ENCODE peak calls at places on chromosomes 5 and 9, in eight cellular contexts. R, Z, V, T, Y, U, S and B are unnamed samples.

GRCh38 chr5:139481122-139481533 is 1.4 kb downstream of the STING1 start:
- DNase-seq in Z (no peak), V (no peak), Y (no peak), U (no peak), T (peak; percentile 38), S (no peak), R (no peak), B (no peak)

GRCh38 chr9:124384210-124384609 is 31.0 kb downstream of the PSMB7 start:
- DNase-seq in R (no peak), Z (no peak), T (no peak), S (no peak), Y (no peak), U (no peak), V (no peak), B (no peak)

GRCh38 chr5:943874-944620 is 51.4 kb downstream of the TRIP13 start:
- DNase-seq in Y (no peak), R (no peak), Z (no peak), U (no peak), S (no peak), V (no peak), T (no peak), B (no peak)

GRCh38 chr5:139695183-139695573 is 47.0 kb downstream of the CXXC5 start:
- DNase-seq in Z (no peak), Y (no peak), R (no peak), V (no peak), U (no peak), T (no peak), S (no peak), B (no peak)

GRCh38 chr5:388266-389196 is 54.4 kb upstream of the EXOC3 start:
- DNase-seq in T (no peak), U (no peak), Y (no peak), R (no peak), Z (no peak), S (no peak), V (no peak), B (no peak)

GRCh38 chr5:155773680-155774079 is 553.3 kb upstream of the SGCD start:
- DNase-seq in Z (no peak), Y (no peak), V (no peak), T (no peak), U (no peak), R (no peak), S (no peak), B (no peak)

GRCh38 chr5:157464518-157465171 is 4.6 kb downstream of the NIPAL4 start:
- DNase-seq in R (peak; percentile 90), Y (no peak), T (peak; percentile 96), U (peak; percentile 96), S (no peak), Z (peak; percentile 80), V (peak; percentile 41), B (no peak)

GRCh38 chr9:124392855-124393460 is 22.3 kb downstream of the PSMB7 start:
- DNase-seq in Y (no peak), U (peak; percentile 81), V (peak; percentile 74), R (peak; percentile 95), S (peak; percentile 74), Z (peak; percentile 87), T (peak; percentile 96), B (peak; percentile 46)

GRCh38 chr5:74575741-74576538 is 64.6 kb downstream of the ENC1 start:
- DNase-seq in S (no peak), U (peak; percentile 60), V (no peak), Y (no peak), T (peak; percentile 88), Z (no peak), R (peak; percentile 85), B (no peak)

GRCh38 chr5:135993894-135994514 is 34.8 kb upstream of the TGFBI start:
- DNase-seq in Z (peak; percentile 78), R (peak; percentile 96), T (peak; percentile 79), U (no peak), Y (peak; percentile 39), V (no peak), S (no peak), B (no peak)

GRCh38 chr5:147893820-147894219 is 12.5 kb downstream of the C5orf46 start:
- DNase-seq in T (no peak), S (no peak), Y (no peak), V (no peak), Z (no peak), R (no peak), U (no peak), B (no peak)

GRCh38 chr5:10632110-10632903 is 68.4 kb downstream of the ANKRD33B start:
- DNase-seq in Y (no peak), S (no peak), R (peak; percentile 59), T (no peak), U (no peak), V (no peak), Z (no peak), B (no peak)

GRCh38 chr5:177403826-177404640 is 3.6 kb upstream of the PFN3 start:
- DNase-seq in U (no peak), Z (peak; percentile 87), S (peak; percentile 83), V (peak; percentile 80), Y (no peak), R (peak; percentile 75), T (peak; percentile 93), B (peak; percentile 74)

GRCh38 chr9:120928720-120929389 is 2.3 kb upstream of the TRAF1 start:
- DNase-seq in Y (peak; percentile 21), S (peak; percentile 81), V (peak; percentile 76), Z (peak; percentile 57), T (peak; percentile 69), U (no peak), R (no peak), B (peak; percentile 73)

GRCh38 chr5:927172-928015 is 34.7 kb downstream of the TRIP13 start:
- DNase-seq in S (no peak), Y (no peak), R (no peak), T (no peak), V (no peak), Z (no peak), U (no peak), B (no peak)

GRCh38 chr5:145510324-145510723 is 324.8 kb downstream of the PRELID2 start:
- DNase-seq in T (peak; percentile 53), R (peak; percentile 71), U (no peak), Z (no peak), S (no peak), V (peak; percentile 3), Y (no peak), B (no peak)

GRCh38 chr9:137083418-137084004 is 3.3 kb upstream of the MAN1B1 start:
- DNase-seq in Y (peak; percentile 70), T (peak; percentile 98), Z (peak; percentile 86), S (peak; percentile 75), V (no peak), R (peak; percentile 97), U (peak; percentile 85), B (peak; percentile 52)

GRCh38 chr5:92627186-92627585 is 953.8 kb downstream of the NR2F1-AS1 start:
- DNase-seq in V (no peak), U (no peak), Y (no peak), R (no peak), Z (no peak), T (no peak), S (no peak), B (no peak)

GRCh38 chr5:59445741-59446140 is 447.8 kb downstream of the PDE4D start:
- DNase-seq in T (no peak), V (no peak), S (no peak), U (no peak), Z (no peak), Y (no peak), R (no peak), B (no peak)

GRCh38 chr5:107431998-107432397 is 238.7 kb downstream of the EFNA5 start:
- DNase-seq in U (no peak), R (peak; percentile 63), Z (no peak), V (no peak), T (peak; percentile 58), Y (no peak), S (no peak), B (no peak)

GRCh38 chr5:128764910-128765309 is 200.4 kb upstream of the SLC27A6 start:
- DNase-seq in R (no peak), Y (no peak), V (no peak), T (no peak), U (no peak), S (no peak), Z (no peak), B (no peak)

DNA sequence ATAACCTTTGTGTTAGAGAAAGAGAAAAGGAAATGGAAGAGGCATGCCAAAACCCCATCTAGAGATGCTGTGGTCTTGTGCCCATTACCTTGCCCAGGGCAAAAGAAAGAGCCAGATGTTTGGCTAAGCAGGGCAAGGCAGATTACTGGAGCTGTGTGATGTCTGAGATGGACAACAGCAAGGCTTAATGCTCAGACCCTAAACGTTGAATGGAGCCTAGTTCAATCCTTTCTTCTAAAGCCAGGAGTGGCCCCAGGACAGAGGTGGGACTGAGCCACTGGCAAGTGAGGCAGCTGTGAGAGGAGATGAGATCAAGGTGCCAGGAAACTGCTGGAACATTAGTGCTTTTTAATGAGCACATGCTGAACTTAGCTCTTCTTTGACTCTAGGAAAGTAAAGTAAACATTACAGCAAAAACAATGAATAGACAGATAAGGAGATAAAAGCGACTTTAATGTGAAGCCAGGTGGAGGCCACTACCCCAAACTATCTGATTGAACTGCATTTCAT is 143.0 kb upstream of the EGFLAM start:
- DNase-seq in R (no peak), U (no peak), T (no peak), Z (no peak), V (no peak), S (no peak), Y (peak; percentile 84), B (no peak)
- H3K4me2 ChIP-seq in R (no peak overlapping the region), U (no peak overlapping the region), T (no peak overlapping the region), Z (no peak overlapping the region), V (no peak overlapping the region), S (no peak overlapping the region), Y (peak overlapping the region; percentile 25), B (no peak overlapping the region)

DNA sequence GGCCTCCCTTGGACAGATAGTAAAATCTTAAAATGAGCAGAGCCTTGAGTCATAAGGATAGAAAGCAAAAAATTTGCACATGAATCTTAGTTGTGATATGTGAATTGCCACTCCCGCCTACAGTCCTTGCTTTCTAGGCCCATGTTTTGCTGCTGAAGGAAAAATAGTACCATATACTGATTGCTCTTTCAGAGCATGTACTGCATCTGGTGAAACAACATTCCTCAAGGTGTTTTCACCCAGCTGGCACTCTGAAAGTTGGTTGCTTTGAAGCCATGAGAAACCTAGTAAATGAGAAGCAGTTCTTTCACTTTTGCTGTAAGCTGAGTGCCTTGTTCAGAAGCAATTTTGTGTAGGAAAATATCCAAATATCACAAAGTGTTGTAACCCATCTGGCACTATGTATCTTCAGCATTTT is 10.3 kb downstream of the CDC37L1 start:
- DNase-seq in U (no peak), V (no peak), S (no peak), Y (no peak), Z (no peak), T (peak; percentile 74), R (peak; percentile 31), B (no peak)
- H3K4me2 ChIP-seq in U (no peak overlapping the region), V (no peak overlapping the region), S (no peak overlapping the region), Y (no peak overlapping the region), Z (no peak overlapping the region), T (peak overlapping the region; percentile 42), R (no peak overlapping the region), B (no peak overlapping the region)

GRCh38 chr9:96376926-96377874 is 6.3 kb downstream of the SLC35D2 start:
- DNase-seq in U (no peak), V (no peak), R (peak; percentile 38), Y (peak; percentile 39), Z (no peak), T (peak; percentile 44), S (no peak), B (no peak)
- H3K4me2 ChIP-seq in U (no peak overlapping the region), V (no peak overlapping the region), R (peak overlapping the region; percentile 41), Y (peak overlapping the region; percentile 62), Z (peak overlapping the region; percentile 59), T (no peak overlapping the region), S (no peak overlapping the region), B (no peak overlapping the region)

DNA sequence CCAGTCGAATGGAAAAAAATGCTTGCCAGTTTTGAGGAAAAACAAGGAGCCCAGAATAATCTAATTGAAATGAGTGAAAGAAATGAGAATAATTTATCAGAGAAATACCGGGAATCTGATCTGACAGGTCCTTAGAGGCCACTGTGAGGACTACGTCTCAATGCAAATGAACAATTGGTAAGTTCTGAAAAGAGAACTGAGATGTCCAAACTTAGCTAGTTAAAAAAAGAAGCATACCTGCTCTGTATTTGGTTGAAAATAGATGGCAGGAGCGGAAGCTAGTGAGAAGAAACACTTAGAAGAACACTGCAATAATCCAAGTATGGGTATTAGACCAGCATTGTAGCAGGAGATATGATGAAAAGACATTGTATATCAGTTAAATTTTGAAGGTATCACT is 161.2 kb downstream of the CDH9 start:
- DNase-seq in U (no peak), Y (no peak), T (no peak), R (no peak), S (no peak), Z (no peak), V (no peak), B (no peak)
- H3K4me2 ChIP-seq in U (no peak overlapping the region), Y (no peak overlapping the region), T (no peak overlapping the region), R (no peak overlapping the region), S (no peak overlapping the region), Z (no peak overlapping the region), V (no peak overlapping the region), B (no peak overlapping the region)